ENCODE peak calls at places on chromosomes 16 and 17, in nine cellular contexts. H, C, M, U, O, I, T, A and Y are unnamed samples. For H3K9me3, the result is how much of the 10 kb centered on the place peaks cover.

GRCh38 chr16:49921791-49922456 is 66.0 kb upstream of the ZNF423 start:
- DNase-seq in H (peak), A (peak), U (peak), I (no peak), T (peak), M (peak), C (peak), O (peak), Y (peak)

GRCh38 chr17:78645421-78646295 is 68.5 kb upstream of the DNAH17 start:
- DNase-seq in U (peak), H (peak), C (peak), I (peak), M (peak), T (peak), O (peak), A (peak), Y (peak)

GRCh38 chr17:28741358-28742349 is 2.2 kb upstream of the TRAF4 start:
- DNase-seq in O (no peak), C (no peak), U (no peak), A (peak), H (no peak), M (no peak), T (no peak), I (no peak), Y (no peak)

GRCh38 chr17:9987779-9988585 is 82.9 kb upstream of the RCVRN start:
- DNase-seq in T (peak), I (no peak), C (peak), A (peak), U (peak), H (peak), M (no peak), O (no peak), Y (no peak)

GRCh38 chr16:84194470-84195200 is 3.7 kb downstream of the ADAD2 start:
- DNase-seq in O (peak), C (no peak), T (no peak), U (no peak), M (no peak), H (no peak), I (no peak), A (no peak), Y (peak)

GRCh38 chr17:31155208-31155810 is 60.5 kb downstream of the NF1 start:
- DNase-seq in H (no peak), U (no peak), M (no peak), I (no peak), O (no peak), T (no peak), A (no peak), C (peak), Y (no peak)

GRCh38 chr17:4201231-4201630 is 58.2 kb downstream of the CYB5D2 start:
- DNase-seq in U (no peak), A (no peak), I (no peak), H (no peak), M (no peak), T (no peak), O (no peak), C (peak), Y (no peak)

GRCh38 chr17:3843935-3844516 is 2.0 kb downstream of the NCBP3 start:
- DNase-seq in U (no peak), T (no peak), M (peak), I (no peak), H (peak), C (no peak), A (peak), O (peak), Y (peak)

GRCh38 chr16:25707982-25708583 is 16.3 kb downstream of the HS3ST4 start:
- DNase-seq in T (no peak), U (no peak), H (peak), C (no peak), I (no peak), O (no peak), A (peak), M (peak), Y (no peak)

GRCh38 chr16:25037221-25037620 is 22.1 kb upstream of the ARHGAP17 start:
- DNase-seq in U (no peak), I (no peak), H (no peak), O (no peak), A (no peak), T (no peak), M (no peak), C (no peak), Y (no peak)

GRCh38 chr17:18185391-18185790 is 1.8 kb downstream of the ALKBH5 start:
- DNase-seq in U (no peak), H (no peak), O (no peak), A (no peak), M (no peak), C (peak), T (no peak), I (no peak), Y (no peak)

GRCh38 chr17:74309902-74310301 is 16.1 kb upstream of the KIF19 start:
- DNase-seq in M (no peak), U (no peak), O (no peak), A (no peak), H (peak), T (no peak), C (no peak), I (peak), Y (no peak)

GRCh38 chr16:84937196-84937935 is 74.0 kb downstream of the ZDHHC7 start:
- DNase-seq in O (no peak), M (no peak), I (no peak), H (no peak), T (no peak), C (no peak), A (no peak), U (no peak), Y (no peak)

GRCh38 chr16:23691483-23692189 is 12.9 kb downstream of the PLK1 start:
- DNase-seq in A (no peak), I (no peak), M (no peak), O (no peak), U (no peak), C (no peak), H (peak), T (no peak), Y (no peak)

GRCh38 chr16:11389083-11389482 is 43.8 kb downstream of the RMI2 start:
- DNase-seq in U (no peak), A (no peak), T (no peak), M (no peak), O (no peak), C (no peak), I (no peak), H (no peak), Y (no peak)

GRCh38 chr17:4901648-4902344 is 1.1 kb downstream of the CHRNE start:
- DNase-seq in A (no peak), C (no peak), M (no peak), T (peak), O (no peak), H (no peak), U (peak), I (peak), Y (no peak)

GRCh38 chr17:69763503-69763902 is 311.5 kb upstream of the KCNJ16 start:
- DNase-seq in I (no peak), H (no peak), A (no peak), O (no peak), T (no peak), M (no peak), C (peak), U (no peak), Y (no peak)

GRCh38 chr16:85846461-85846860 is 47.0 kb downstream of the COX4I1 start:
- DNase-seq in A (no peak), H (no peak), I (no peak), C (no peak), T (no peak), U (no peak), M (no peak), O (no peak), Y (no peak)

GRCh38 chr16:6160871-6161270 is 1063.3 kb upstream of the EEF2KMT start:
- DNase-seq in M (no peak), T (no peak), I (no peak), A (no peak), C (no peak), O (no peak), U (no peak), H (no peak), Y (no peak)

GRCh38 chr16:47374629-47375028 is 86.2 kb downstream of the ITFG1 start:
- DNase-seq in U (no peak), O (no peak), H (no peak), C (peak), M (no peak), A (no peak), I (no peak), T (no peak), Y (no peak)

GRCh38 chr16:48511071-48511540 is 98.9 kb downstream of the N4BP1 start:
- DNase-seq in H (no peak), C (peak), O (no peak), U (no peak), T (no peak), M (no peak), A (no peak), I (no peak), Y (no peak)

GRCh38 chr16:81405702-81406113 is 38.9 kb upstream of the CMIP start:
- DNase-seq in I (no peak), U (no peak), O (no peak), C (peak), T (no peak), A (no peak), M (peak), H (peak), Y (no peak)

DNA sequence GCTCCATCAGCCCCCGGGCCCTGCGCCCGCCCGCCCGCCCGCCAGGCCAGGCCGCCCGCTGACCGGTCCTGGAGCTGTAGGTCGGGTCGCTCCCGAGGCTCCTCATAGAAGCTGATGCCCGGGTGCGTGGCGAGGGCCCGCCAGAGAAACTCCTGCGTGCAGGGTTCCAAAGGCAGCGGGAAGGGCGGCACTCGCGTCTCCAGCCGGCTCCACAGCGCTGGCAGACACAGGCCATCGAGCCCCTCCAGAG is 181 bp downstream of the GTF3C1 start:
- DNase-seq in O (no peak), U (no peak), H (no peak), C (no peak), I (no peak), A (no peak), T (no peak), M (no peak), Y (no peak)
- H3K27ac ChIP-seq in O (peak), U (peak), H (peak), C (peak), I (peak), A (peak), T (peak), M (peak), Y (no peak)

GRCh38 chr17:40188694-40189093 is 11.4 kb downstream of the RAPGEFL1 start:
- DNase-seq in O (no peak), T (no peak), H (no peak), I (no peak), U (no peak), M (no peak), A (no peak), C (no peak), Y (no peak)

GRCh38 chr17:40190197-40191021 is 13.1 kb downstream of the RAPGEFL1 start:
- DNase-seq in U (no peak), A (no peak), C (no peak), M (no peak), T (no peak), I (no peak), H (peak), O (no peak), Y (peak)

GRCh38 chr17:40194821-40195220 is 17.6 kb downstream of the RAPGEFL1 start:
- DNase-seq in M (no peak), H (no peak), A (no peak), O (no peak), U (no peak), I (no peak), C (no peak), T (no peak), Y (no peak)

GRCh38 chr17:40192961-40193360 is 15.7 kb downstream of the RAPGEFL1 start:
- DNase-seq in A (no peak), H (no peak), T (no peak), I (no peak), M (no peak), U (no peak), O (no peak), C (no peak), Y (no peak)

DNA sequence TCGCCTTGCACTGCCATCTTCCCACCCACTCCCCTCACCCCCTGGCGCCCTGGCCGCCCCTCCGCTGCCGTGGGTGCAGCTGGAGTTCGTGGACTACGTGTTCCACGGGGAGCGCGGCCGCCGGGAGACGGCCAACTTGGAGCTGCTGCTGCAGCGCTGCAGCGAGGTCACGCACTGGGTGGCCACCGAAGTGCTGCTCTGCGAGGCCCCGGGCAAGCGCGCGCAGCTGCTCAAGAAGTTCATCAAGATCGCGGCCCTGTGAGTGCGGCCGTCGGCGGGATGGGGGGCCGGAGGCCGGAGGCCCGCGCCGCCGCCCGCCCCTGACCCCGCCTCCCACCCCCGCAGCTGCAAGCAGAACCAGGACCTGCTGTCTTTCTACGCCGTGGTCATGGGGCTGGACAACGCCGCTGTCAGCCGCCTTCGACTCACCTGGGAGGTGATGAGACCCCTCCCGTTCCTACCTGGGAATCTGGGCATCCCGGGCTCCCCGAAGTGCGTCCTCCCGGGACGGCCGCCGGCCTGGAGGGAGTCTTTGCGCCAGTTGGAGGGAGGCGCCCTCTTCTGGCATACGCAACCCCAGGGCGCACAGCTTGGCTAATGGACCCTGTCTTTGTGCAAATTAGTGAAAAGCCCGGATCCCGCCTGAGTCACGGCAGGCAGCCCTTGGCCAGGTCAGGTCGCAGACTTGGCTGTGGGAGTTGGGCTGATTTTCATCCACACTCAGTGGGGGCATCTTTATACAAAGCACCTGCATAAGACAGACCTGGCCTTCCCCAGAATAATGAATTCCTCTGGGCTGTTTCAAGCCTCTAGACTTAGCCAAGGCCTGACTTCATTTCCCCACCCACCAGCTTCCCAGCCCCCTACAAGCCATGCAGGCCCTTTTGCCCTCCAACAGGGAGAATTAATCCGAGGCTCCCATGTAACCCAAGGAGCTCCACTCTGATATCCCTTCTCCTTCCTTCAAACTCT is 14.3 kb downstream of the RAPGEFL1 start:
- DNase-seq in H (peak), A (peak), C (peak), U (peak), I (peak), T (peak), O (peak), M (peak), Y (peak)
- TF ChIP-seq CTCF in H (peak), A (peak), C (peak), U (peak), I (peak), T (peak), O (peak), M (no peak), Y (peak)

DNA sequence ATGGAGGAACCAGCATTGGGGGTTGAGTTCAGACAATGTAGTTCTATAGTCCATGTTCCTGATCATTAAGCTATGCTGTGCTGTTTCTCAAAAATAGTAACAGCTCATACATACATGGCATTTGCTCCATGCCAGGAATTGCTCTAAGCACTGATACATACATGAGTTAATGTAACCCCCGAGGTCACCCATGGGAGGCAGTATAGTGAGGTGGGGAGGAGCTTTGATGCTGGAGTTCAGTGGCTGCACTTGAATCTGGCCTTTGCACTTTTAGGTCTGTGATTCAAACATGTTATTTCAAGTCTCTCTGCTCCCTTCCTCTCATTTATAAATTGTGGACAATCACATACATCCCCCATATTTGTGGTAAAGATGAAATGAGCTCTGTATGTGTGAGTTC is 223.1 kb upstream of the WSB1 start:
- DNase-seq in M (no peak), I (no peak), T (no peak), C (no peak), U (no peak), H (no peak), A (no peak), O (no peak), Y (no peak)
- H3K9me3 ChIP-seq in M (under half), I (under half), T (under half), C (under half), U (under half), H (under half), A (under half), O (under half), Y (under half)

DNA sequence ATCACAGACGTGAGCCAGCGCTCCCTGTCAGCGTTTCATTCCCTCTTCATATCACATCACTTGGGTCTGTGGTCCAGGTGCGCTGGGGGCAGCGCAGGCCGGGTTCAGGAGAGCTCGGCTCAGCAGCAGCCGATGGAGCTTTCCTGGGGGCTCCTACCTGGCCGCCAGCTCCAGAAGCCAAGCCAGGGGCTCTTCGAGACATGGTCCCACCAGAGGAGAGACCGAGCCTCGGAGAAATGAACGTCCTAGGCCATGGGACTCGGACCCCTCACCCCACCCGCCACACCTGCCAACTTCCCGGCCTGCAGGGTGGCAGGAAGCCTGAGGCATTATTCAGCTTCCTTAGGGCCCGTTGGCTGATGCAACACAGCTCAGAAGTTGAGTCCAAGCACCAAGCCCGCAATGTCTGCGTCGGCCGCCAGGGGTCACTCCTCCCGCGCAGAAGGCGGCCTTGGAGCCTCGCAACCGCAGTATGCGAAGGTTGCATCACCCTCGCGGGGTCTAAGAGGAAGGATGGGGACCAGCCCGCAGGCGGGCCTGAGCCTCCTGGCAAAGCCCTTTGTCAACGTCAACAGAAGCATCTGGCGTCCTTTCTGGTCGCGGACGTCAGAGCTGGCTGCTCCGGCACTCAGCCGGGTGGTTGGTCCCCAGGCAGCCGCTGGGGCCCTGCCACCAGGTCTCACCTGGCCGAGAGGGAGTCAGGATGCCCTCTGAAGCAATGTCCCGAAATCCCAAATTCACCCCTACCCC is 13.2 kb upstream of the KLHDC4 start:
- DNase-seq in A (peak), C (peak), I (peak), H (peak), O (peak), M (peak), T (peak), U (peak), Y (peak)
- H3K27ac ChIP-seq in A (peak), C (peak), I (no peak), H (peak), O (no peak), M (peak), T (no peak), U (no peak), Y (no peak)

GRCh38 chr16:2278272-2278608 is 10.3 kb upstream of the RNPS1 start:
- DNase-seq in U (no peak), M (no peak), O (no peak), H (no peak), A (no peak), T (no peak), C (no peak), I (no peak), Y (no peak)
- TF ChIP-seq CTCF in U (no peak), M (no peak), O (no peak), H (no peak), A (no peak), T (no peak), C (no peak), I (no peak), Y (no peak)

GRCh38 chr17:22484826-22485225 is 792.5 kb downstream of the KCNJ18 start:
- DNase-seq in T (no peak), O (no peak), A (no peak), I (no peak), M (no peak), H (no peak), U (no peak), C (no peak), Y (no peak)
- H3K9me3 ChIP-seq in T (under half), O (under half), A (under half), I (under half), M (half or more), H (under half), U (under half), C (under half), Y (under half)